ENCODE peak calls at places on chromosomes 1 and 21, in four cellular contexts. One of them, this sample, is unnamed.

GRCh38 chr1:118688891-118689290 is 299.3 kb downstream of the TBX15 start:
- DNase-seq in prostate gland: no peak
- DNase-seq in heart right ventricle: no peak
- DNase-seq in Peyer's patch: no peak
- DNase-seq in this sample: no peak

GRCh38 chr1:167472729-167473529 is 45.4 kb downstream of the CD247 start:
- DNase-seq in prostate gland: no peak
- DNase-seq in heart right ventricle: no peak
- DNase-seq in Peyer's patch: no peak
- DNase-seq in this sample: no peak

GRCh38 chr1:167486090-167486824 is 32.1 kb downstream of the CD247 start:
- DNase-seq in prostate gland: no peak
- DNase-seq in heart right ventricle: no peak
- DNase-seq in Peyer's patch: no peak
- DNase-seq in this sample: no peak

GRCh38 chr1:229127301-229127700 is 143.6 kb upstream of the RAB4A start:
- DNase-seq in prostate gland: no peak
- DNase-seq in heart right ventricle: no peak
- DNase-seq in Peyer's patch: no peak
- DNase-seq in this sample: no peak

GRCh38 chr1:30680879-30681278 is 42.5 kb downstream of the MATN1 start:
- DNase-seq in prostate gland: no peak
- DNase-seq in heart right ventricle: no peak
- DNase-seq in Peyer's patch: no peak
- DNase-seq in this sample: no peak

GRCh38 chr1:205804605-205805004 is 8.4 kb downstream of the SLC41A1 start:
- DNase-seq in prostate gland: no peak
- DNase-seq in heart right ventricle: no peak
- DNase-seq in Peyer's patch: no peak
- DNase-seq in this sample: no peak

GRCh38 chr21:44740721-44741120 is 29.3 kb upstream of the TSPEAR start:
- DNase-seq in prostate gland: no peak
- DNase-seq in heart right ventricle: no peak
- DNase-seq in Peyer's patch: no peak
- DNase-seq in this sample: no peak

GRCh38 chr1:203593723-203594122 is 32.9 kb upstream of the ATP2B4 start:
- DNase-seq in prostate gland: no peak
- DNase-seq in heart right ventricle: peak
- DNase-seq in Peyer's patch: peak
- DNase-seq in this sample: no peak

GRCh38 chr1:2425875-2426274 is 13.5 kb upstream of the PEX10 start:
- DNase-seq in prostate gland: no peak
- DNase-seq in heart right ventricle: no peak
- DNase-seq in Peyer's patch: no peak
- DNase-seq in this sample: no peak

GRCh38 chr1:162942903-162943567 is 82.1 kb upstream of the CCDC190 start:
- DNase-seq in prostate gland: no peak
- DNase-seq in heart right ventricle: no peak
- DNase-seq in Peyer's patch: no peak
- DNase-seq in this sample: no peak

GRCh38 chr1:202200669-202201068 is 7.1 kb downstream of the LGR6 start:
- DNase-seq in prostate gland: peak
- DNase-seq in heart right ventricle: peak
- DNase-seq in Peyer's patch: no peak
- DNase-seq in this sample: no peak

GRCh38 chr1:55695553-55695952 is 480.4 kb upstream of the USP24 start:
- DNase-seq in prostate gland: no peak
- DNase-seq in heart right ventricle: no peak
- DNase-seq in Peyer's patch: no peak
- DNase-seq in this sample: no peak

GRCh38 chr1:187001198-187001904 is 172.6 kb downstream of the PLA2G4A start:
- DNase-seq in prostate gland: no peak
- DNase-seq in heart right ventricle: no peak
- DNase-seq in Peyer's patch: no peak
- DNase-seq in this sample: peak

GRCh38 chr1:37056201-37056764 is 22.0 kb upstream of the GRIK3 start:
- DNase-seq in prostate gland: no peak
- DNase-seq in heart right ventricle: no peak
- DNase-seq in Peyer's patch: no peak
- DNase-seq in this sample: no peak

GRCh38 chr1:201990427-201990826 is 8.0 kb downstream of the RNPEP start:
- DNase-seq in prostate gland: no peak
- DNase-seq in heart right ventricle: peak
- DNase-seq in Peyer's patch: no peak
- DNase-seq in this sample: no peak

GRCh38 chr1:185017338-185017737 is 28.0 kb upstream of the RNF2 start:
- DNase-seq in prostate gland: no peak
- DNase-seq in heart right ventricle: no peak
- DNase-seq in Peyer's patch: no peak
- DNase-seq in this sample: peak

GRCh38 chr1:154682252-154682651 is 74.3 kb upstream of the ADAR start:
- DNase-seq in prostate gland: no peak
- DNase-seq in heart right ventricle: no peak
- DNase-seq in Peyer's patch: no peak
- DNase-seq in this sample: no peak

GRCh38 chr1:153397924-153398651 is 7.2 kb upstream of the S100A8 start:
- DNase-seq in prostate gland: no peak
- DNase-seq in heart right ventricle: no peak
- DNase-seq in Peyer's patch: no peak
- DNase-seq in this sample: no peak

GRCh38 chr1:241638091-241638682 is 2.0 kb downstream of the CHML start:
- DNase-seq in prostate gland: no peak
- DNase-seq in heart right ventricle: no peak
- DNase-seq in Peyer's patch: no peak
- DNase-seq in this sample: no peak

GRCh38 chr1:219659682-219660081 is 46.8 kb upstream of the ZC3H11B start:
- DNase-seq in prostate gland: no peak
- DNase-seq in heart right ventricle: no peak
- DNase-seq in Peyer's patch: no peak
- DNase-seq in this sample: no peak

GRCh38 chr1:234212764-234213406 is 160.4 kb upstream of the COA6 start:
- DNase-seq in prostate gland: no peak
- DNase-seq in heart right ventricle: no peak
- DNase-seq in Peyer's patch: no peak
- DNase-seq in this sample: peak

GRCh38 chr1:205849619-205850355 is at the start of gene PM20D1:
- DNase-seq in prostate gland: peak
- DNase-seq in heart right ventricle: peak
- DNase-seq in Peyer's patch: peak
- DNase-seq in this sample: no peak

GRCh38 chr1:244089561-244089960 is 38.5 kb downstream of the ZBTB18 start:
- DNase-seq in prostate gland: no peak
- DNase-seq in heart right ventricle: no peak
- DNase-seq in Peyer's patch: no peak
- DNase-seq in this sample: no peak

DNA sequence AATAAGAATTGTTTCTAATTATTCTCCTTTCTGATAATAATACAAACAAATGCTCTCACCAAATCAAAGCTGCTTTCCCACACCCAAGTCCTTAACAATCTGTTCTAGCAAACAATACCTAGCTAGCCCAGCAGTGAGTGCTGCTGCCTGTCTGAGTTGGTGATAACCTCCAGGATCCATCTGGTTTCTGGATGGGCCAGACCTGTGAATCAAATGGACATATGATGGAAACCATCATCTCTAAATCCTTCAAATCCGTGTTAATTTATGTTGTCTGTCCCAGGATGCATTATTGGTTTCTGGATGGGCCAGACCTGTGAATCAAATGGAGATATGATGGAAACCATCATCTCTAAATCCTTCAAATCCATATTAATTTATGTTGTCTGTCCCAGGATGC is 1230.0 kb downstream of the AMY1C start:
- DNase-seq in prostate gland: no peak
- DNase-seq in heart right ventricle: no peak
- DNase-seq in Peyer's patch: no peak
- DNase-seq in this sample: no peak
- TF ChIP-seq CTCF in prostate gland: no peak
- TF ChIP-seq CTCF in heart right ventricle: no peak
- TF ChIP-seq CTCF in Peyer's patch: no peak
- TF ChIP-seq CTCF in this sample: no peak

DNA sequence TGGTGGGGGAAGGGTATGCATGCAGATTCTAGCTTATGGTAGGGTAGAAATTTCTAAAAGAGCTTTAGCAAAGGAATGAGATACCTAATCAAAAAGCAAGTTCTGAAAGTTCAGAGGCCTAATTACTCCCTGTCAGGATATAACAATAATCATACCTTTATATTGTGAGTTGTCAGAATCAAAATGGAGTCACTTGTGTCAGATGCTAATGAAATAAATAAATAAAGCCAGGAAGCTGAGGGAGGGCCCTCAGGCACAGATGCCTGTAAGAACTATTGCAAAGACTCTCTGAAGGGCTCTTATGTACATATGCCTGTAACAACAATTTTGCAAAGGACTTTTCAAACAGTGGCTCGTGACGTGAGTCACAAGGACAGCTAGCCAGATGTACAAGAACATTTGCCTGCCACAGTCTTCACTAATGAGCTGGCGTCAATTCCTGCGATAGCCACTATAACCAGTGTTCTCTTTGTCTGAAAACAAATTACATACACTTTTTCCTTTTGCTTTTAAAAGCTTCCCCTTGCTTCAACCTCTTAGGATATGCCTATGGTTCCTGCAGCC is 27.4 kb upstream of the DNASE2B start:
- DNase-seq in prostate gland: no peak
- DNase-seq in heart right ventricle: no peak
- DNase-seq in Peyer's patch: no peak
- DNase-seq in this sample: no peak
- H3K27ac ChIP-seq in prostate gland: no peak
- H3K27ac ChIP-seq in heart right ventricle: no peak
- H3K27ac ChIP-seq in Peyer's patch: no peak
- H3K27ac ChIP-seq in this sample: no peak

GRCh38 chr1:58783090-58783992 is 506 bp downstream of the JUN start:
- DNase-seq in prostate gland: peak
- DNase-seq in heart right ventricle: peak
- DNase-seq in Peyer's patch: peak
- DNase-seq in this sample: no peak
- TF ChIP-seq CTCF in prostate gland: peak
- TF ChIP-seq CTCF in heart right ventricle: no peak
- TF ChIP-seq CTCF in Peyer's patch: no peak
- TF ChIP-seq CTCF in this sample: no peak

DNA sequence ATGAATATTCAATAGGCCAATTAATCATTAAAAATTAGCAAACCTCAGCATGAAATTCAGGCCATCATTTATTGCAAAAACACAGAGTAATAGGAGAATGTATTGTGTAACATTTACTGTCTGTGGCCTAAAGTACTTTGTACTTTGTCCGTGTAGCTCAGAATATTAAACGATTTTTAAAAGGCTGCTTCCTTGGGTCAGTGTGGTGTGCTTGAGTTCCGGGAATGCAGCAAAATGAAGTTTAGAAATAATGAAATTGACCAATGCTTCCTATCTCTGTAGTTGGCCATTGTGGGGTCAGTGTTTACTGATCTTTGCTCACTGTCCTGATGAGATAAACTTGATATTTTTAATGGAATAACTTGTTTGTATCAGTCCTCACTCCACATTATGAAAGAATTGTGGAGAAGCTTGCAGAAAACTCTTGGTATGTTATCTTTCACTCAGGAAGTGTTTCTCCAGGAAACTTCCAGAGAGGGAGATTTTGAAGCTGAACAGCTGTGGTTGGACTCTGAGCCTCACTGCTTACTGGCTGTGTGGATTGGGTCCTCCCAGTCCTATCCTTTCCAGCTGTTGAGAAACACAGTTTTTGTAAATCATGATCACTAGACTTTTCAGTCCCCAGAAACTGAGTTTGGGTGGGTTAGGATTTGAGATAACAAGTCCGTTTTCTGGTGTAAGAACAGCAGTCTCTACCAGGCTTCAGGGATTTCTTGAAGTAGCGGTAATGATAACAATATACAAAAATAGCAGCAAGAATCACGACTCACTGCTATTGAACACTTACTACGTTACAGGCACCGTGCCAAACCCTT is 19.2 kb upstream of the MTARC1 start:
- DNase-seq in prostate gland: no peak
- DNase-seq in heart right ventricle: no peak
- DNase-seq in Peyer's patch: no peak
- DNase-seq in this sample: no peak
- H3K27ac ChIP-seq in prostate gland: no peak
- H3K27ac ChIP-seq in heart right ventricle: peak
- H3K27ac ChIP-seq in Peyer's patch: peak
- H3K27ac ChIP-seq in this sample: no peak

GRCh38 chr1:3502834-3503524 is 48.5 kb downstream of the ARHGEF16 start:
- DNase-seq in prostate gland: no peak
- DNase-seq in heart right ventricle: no peak
- DNase-seq in Peyer's patch: no peak
- DNase-seq in this sample: no peak

GRCh38 chr1:3501437-3501836 is 47.0 kb downstream of the ARHGEF16 start:
- DNase-seq in prostate gland: no peak
- DNase-seq in heart right ventricle: no peak
- DNase-seq in Peyer's patch: no peak
- DNase-seq in this sample: no peak

GRCh38 chr1:3503525-3503886 is 49.0 kb downstream of the ARHGEF16 start:
- DNase-seq in prostate gland: no peak
- DNase-seq in heart right ventricle: no peak
- DNase-seq in Peyer's patch: no peak
- DNase-seq in this sample: no peak

GRCh38 chr1:3500265-3500835 is 45.9 kb downstream of the ARHGEF16 start:
- DNase-seq in prostate gland: no peak
- DNase-seq in heart right ventricle: no peak
- DNase-seq in Peyer's patch: no peak
- DNase-seq in this sample: no peak

DNA sequence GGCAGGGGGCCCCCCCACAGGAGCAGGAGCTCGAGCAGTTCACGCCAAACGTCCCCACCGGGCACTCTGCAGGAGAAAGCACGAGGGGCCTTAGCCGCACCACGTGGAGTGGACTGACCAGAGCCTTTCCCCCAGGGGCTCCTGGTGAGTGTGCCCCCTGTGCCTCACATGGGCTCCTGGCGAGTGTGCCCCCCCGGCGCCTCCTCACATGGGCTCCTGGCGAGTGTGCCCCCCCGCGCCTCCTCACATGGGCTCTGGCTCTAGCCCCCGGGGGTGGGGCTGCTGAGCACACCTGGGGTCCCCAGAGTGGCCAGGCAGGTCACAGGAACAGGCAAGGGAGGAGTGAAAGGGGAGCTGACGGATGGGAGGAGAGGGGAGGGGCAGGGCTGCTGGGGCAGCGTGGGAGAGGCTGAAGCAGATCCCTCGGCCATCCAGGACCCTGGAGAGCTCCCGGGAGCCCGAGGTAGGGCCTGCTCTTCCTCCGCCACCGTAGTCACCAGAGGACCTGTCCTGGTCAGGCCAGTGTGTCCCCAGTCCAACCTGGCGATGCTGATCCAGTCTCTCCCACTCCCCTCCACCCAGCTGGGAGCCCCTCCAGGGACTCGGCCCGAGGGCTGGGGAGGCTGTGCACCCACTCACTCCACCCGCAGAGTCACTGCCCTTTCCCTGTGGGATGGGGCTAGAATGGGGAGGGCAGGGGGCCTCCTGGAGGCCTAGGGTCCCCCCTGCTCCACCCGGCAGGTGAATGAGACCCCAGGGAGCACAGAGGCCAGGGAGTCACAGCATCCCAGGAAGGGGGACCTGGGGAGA is 47.6 kb downstream of the ARHGEF16 start:
- DNase-seq in prostate gland: peak
- DNase-seq in heart right ventricle: peak
- DNase-seq in Peyer's patch: peak
- DNase-seq in this sample: peak
- TF ChIP-seq CTCF in prostate gland: no peak
- TF ChIP-seq CTCF in heart right ventricle: no peak
- TF ChIP-seq CTCF in Peyer's patch: no peak
- TF ChIP-seq CTCF in this sample: no peak

GRCh38 chr1:165444897-165445370 is at the start of gene RXRG:
- DNase-seq in prostate gland: peak
- DNase-seq in heart right ventricle: peak
- DNase-seq in Peyer's patch: no peak
- DNase-seq in this sample: no peak
- H3K27ac ChIP-seq in prostate gland: no peak
- H3K27ac ChIP-seq in heart right ventricle: no peak
- H3K27ac ChIP-seq in Peyer's patch: no peak
- H3K27ac ChIP-seq in this sample: no peak

GRCh38 chr1:110418729-110419128 is 11.2 kb upstream of the LAMTOR5 start:
- DNase-seq in prostate gland: no peak
- DNase-seq in heart right ventricle: no peak
- DNase-seq in Peyer's patch: no peak
- DNase-seq in this sample: no peak
- TF ChIP-seq CTCF in prostate gland: no peak
- TF ChIP-seq CTCF in heart right ventricle: no peak
- TF ChIP-seq CTCF in Peyer's patch: no peak
- TF ChIP-seq CTCF in this sample: no peak